ENCODE peak calls at places on chromosomes 7 and 10, in five cellular contexts. One of them, this sample, is unnamed.

GRCh38 chr7:43700059-43700501 is 29.2 kb downstream of the COA1 start:
- DNase-seq in H1: no peak
- DNase-seq in neuronal stem cell: peak; percentile 9
- DNase-seq in mesenchymal stem cell: peak; percentile 72
- DNase-seq in H9: no peak
- DNase-seq in this sample: peak; percentile 84

GRCh38 chr10:112715581-112715980 is 234.5 kb upstream of the TCF7L2 start:
- DNase-seq in H1: no peak
- DNase-seq in neuronal stem cell: no peak
- DNase-seq in mesenchymal stem cell: no peak
- DNase-seq in H9: no peak
- DNase-seq in this sample: no peak

GRCh38 chr10:129775681-129776080 is 188.4 kb downstream of the EBF3 start:
- DNase-seq in H1: no peak
- DNase-seq in neuronal stem cell: no peak
- DNase-seq in mesenchymal stem cell: no peak
- DNase-seq in H9: peak; percentile 17
- DNase-seq in this sample: no peak

GRCh38 chr10:71964669-71965515 is 697 bp downstream of the CHST3 start:
- DNase-seq in H1: peak; percentile 67
- DNase-seq in neuronal stem cell: no peak
- DNase-seq in mesenchymal stem cell: peak; percentile 86
- DNase-seq in H9: peak; percentile 54
- DNase-seq in this sample: no peak

GRCh38 chr10:61835069-61835908 is 66.2 kb upstream of the ARID5B start:
- DNase-seq in H1: no peak
- DNase-seq in neuronal stem cell: no peak
- DNase-seq in mesenchymal stem cell: peak; percentile 70
- DNase-seq in H9: peak; percentile 46
- DNase-seq in this sample: peak; percentile 88

GRCh38 chr7:148535227-148535626 is 55.3 kb upstream of the C7orf33 start:
- DNase-seq in H1: no peak
- DNase-seq in neuronal stem cell: no peak
- DNase-seq in mesenchymal stem cell: peak; percentile 30
- DNase-seq in H9: no peak
- DNase-seq in this sample: peak; percentile 32

GRCh38 chr7:119643558-119643957 is 629.4 kb upstream of the KCND2 start:
- DNase-seq in H1: no peak
- DNase-seq in neuronal stem cell: no peak
- DNase-seq in mesenchymal stem cell: no peak
- DNase-seq in H9: no peak
- DNase-seq in this sample: no peak

GRCh38 chr10:132512693-132513345 is 24.8 kb upstream of the INPP5A start:
- DNase-seq in H1: no peak
- DNase-seq in neuronal stem cell: no peak
- DNase-seq in mesenchymal stem cell: no peak
- DNase-seq in H9: peak; percentile 9
- DNase-seq in this sample: no peak

GRCh38 chr10:3887885-3888476 is 103.0 kb upstream of the KLF6 start:
- DNase-seq in H1: no peak
- DNase-seq in neuronal stem cell: peak; percentile 41
- DNase-seq in mesenchymal stem cell: peak; percentile 99
- DNase-seq in H9: peak; percentile 64
- DNase-seq in this sample: peak; percentile 98

GRCh38 chr7:138979226-138979979 is 1.8 kb downstream of the KIAA1549 start:
- DNase-seq in H1: no peak
- DNase-seq in neuronal stem cell: no peak
- DNase-seq in mesenchymal stem cell: peak; percentile 45
- DNase-seq in H9: no peak
- DNase-seq in this sample: peak; percentile 27

GRCh38 chr10:35563266-35563891 is 41.8 kb upstream of the GJD4 start:
- DNase-seq in H1: peak; percentile 65
- DNase-seq in neuronal stem cell: peak; percentile 64
- DNase-seq in mesenchymal stem cell: peak; percentile 73
- DNase-seq in H9: peak; percentile 71
- DNase-seq in this sample: peak; percentile 91

GRCh38 chr10:43218951-43219837 is 47.7 kb downstream of the RASGEF1A start:
- DNase-seq in H1: no peak
- DNase-seq in neuronal stem cell: no peak
- DNase-seq in mesenchymal stem cell: no peak
- DNase-seq in H9: no peak
- DNase-seq in this sample: no peak

GRCh38 chr7:26686448-26686981 is 177.9 kb downstream of the SKAP2 start:
- DNase-seq in H1: no peak
- DNase-seq in neuronal stem cell: peak; percentile 31
- DNase-seq in mesenchymal stem cell: peak; percentile 72
- DNase-seq in H9: peak; percentile 66
- DNase-seq in this sample: no peak

GRCh38 chr7:130926021-130926691 is 192.1 kb upstream of the KLF14 start:
- DNase-seq in H1: no peak
- DNase-seq in neuronal stem cell: no peak
- DNase-seq in mesenchymal stem cell: no peak
- DNase-seq in H9: no peak
- DNase-seq in this sample: no peak

GRCh38 chr7:73308074-73308664 is 457 bp downstream of the NSUN5 start:
- DNase-seq in H1: no peak
- DNase-seq in neuronal stem cell: no peak
- DNase-seq in mesenchymal stem cell: no peak
- DNase-seq in H9: no peak
- DNase-seq in this sample: peak; percentile 8

GRCh38 chr7:135509839-135510602 is at the start of gene CNOT4:
- DNase-seq in H1: peak; percentile 89
- DNase-seq in neuronal stem cell: peak; percentile 94
- DNase-seq in mesenchymal stem cell: peak; percentile 96
- DNase-seq in H9: peak; percentile 98
- DNase-seq in this sample: peak; percentile 96

GRCh38 chr7:77202544-77202976 is 2.9 kb upstream of the FGL2 start:
- DNase-seq in H1: no peak
- DNase-seq in neuronal stem cell: no peak
- DNase-seq in mesenchymal stem cell: no peak
- DNase-seq in H9: no peak
- DNase-seq in this sample: no peak

GRCh38 chr7:17939111-17939669 is 1.1 kb downstream of the SNX13 start:
- DNase-seq in H1: no peak
- DNase-seq in neuronal stem cell: peak; percentile 6
- DNase-seq in mesenchymal stem cell: peak; percentile 52
- DNase-seq in H9: no peak
- DNase-seq in this sample: peak; percentile 24
- H2AK5ac ChIP-seq in H1: no peak overlapping the region
- H2AK5ac ChIP-seq in neuronal stem cell: no peak overlapping the region
- H2AK5ac ChIP-seq in mesenchymal stem cell: no peak overlapping the region
- H2AK5ac ChIP-seq in H9: no peak overlapping the region
- H2AK5ac ChIP-seq in this sample: no peak overlapping the region

GRCh38 chr7:29598607-29599006 is 35.0 kb downstream of the PRR15 start:
- DNase-seq in H1: no peak
- DNase-seq in neuronal stem cell: no peak
- DNase-seq in mesenchymal stem cell: no peak
- DNase-seq in H9: no peak
- DNase-seq in this sample: no peak
- H2BK12ac ChIP-seq in H1: no peak overlapping the region
- H2BK12ac ChIP-seq in neuronal stem cell: no peak overlapping the region
- H2BK12ac ChIP-seq in mesenchymal stem cell: no peak overlapping the region
- H2BK12ac ChIP-seq in H9: no peak overlapping the region
- H2BK12ac ChIP-seq in this sample: no peak overlapping the region

DNA sequence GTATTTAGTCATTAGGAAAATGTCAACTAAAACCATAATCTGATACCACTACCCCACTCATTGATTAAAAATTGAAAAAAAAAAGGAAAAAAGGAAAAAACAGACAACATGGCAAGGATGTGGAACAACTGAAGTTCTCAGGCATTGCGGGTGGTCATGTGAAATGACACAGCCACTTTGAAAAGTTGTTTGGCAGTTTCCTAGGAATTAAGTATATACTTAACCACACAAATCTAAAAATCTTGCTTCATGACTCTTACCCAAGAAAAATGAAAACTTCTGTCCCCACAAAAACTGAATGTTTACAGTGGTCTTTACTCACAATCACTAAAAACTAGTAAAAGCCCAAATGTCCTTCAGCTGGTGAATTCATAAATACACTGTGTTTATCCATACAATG is 254.5 kb downstream of the AHR start:
- DNase-seq in H1: no peak
- DNase-seq in neuronal stem cell: no peak
- DNase-seq in mesenchymal stem cell: peak; percentile 50
- DNase-seq in H9: no peak
- DNase-seq in this sample: peak; percentile 37
- H2AK5ac ChIP-seq in H1: no peak overlapping the region
- H2AK5ac ChIP-seq in neuronal stem cell: no peak overlapping the region
- H2AK5ac ChIP-seq in mesenchymal stem cell: no peak overlapping the region
- H2AK5ac ChIP-seq in H9: no peak overlapping the region
- H2AK5ac ChIP-seq in this sample: no peak overlapping the region

GRCh38 chr10:92125169-92125543 is 165.7 kb downstream of the CPEB3 start:
- DNase-seq in H1: no peak
- DNase-seq in neuronal stem cell: no peak
- DNase-seq in mesenchymal stem cell: no peak
- DNase-seq in H9: no peak
- DNase-seq in this sample: no peak
- H2BK12ac ChIP-seq in H1: no peak overlapping the region
- H2BK12ac ChIP-seq in neuronal stem cell: no peak overlapping the region
- H2BK12ac ChIP-seq in mesenchymal stem cell: no peak overlapping the region
- H2BK12ac ChIP-seq in H9: no peak overlapping the region
- H2BK12ac ChIP-seq in this sample: no peak overlapping the region

DNA sequence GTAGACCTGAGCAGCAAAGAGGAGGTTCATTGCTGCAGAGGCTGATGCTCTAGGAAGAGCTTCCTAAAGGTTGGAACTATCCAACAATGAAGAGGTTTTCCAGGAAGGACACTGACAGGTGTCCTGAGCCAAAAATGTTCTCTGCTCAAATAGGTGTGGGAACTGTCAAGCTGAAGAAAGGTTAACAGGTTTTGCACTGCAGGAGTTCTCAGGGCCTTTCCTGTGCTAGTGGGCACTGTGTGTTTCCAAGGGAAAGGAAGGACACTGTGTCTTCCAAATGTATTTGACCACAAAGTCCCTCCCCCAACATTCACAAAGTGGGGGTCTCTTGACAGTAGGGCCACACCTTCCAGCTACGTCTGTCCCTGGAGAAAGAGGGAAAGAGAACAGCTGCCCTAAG is 4.0 kb downstream of the ZCCHC24 start:
- DNase-seq in H1: no peak
- DNase-seq in neuronal stem cell: no peak
- DNase-seq in mesenchymal stem cell: no peak
- DNase-seq in H9: no peak
- DNase-seq in this sample: no peak
- H2AK5ac ChIP-seq in H1: no peak overlapping the region
- H2AK5ac ChIP-seq in neuronal stem cell: no peak overlapping the region
- H2AK5ac ChIP-seq in mesenchymal stem cell: no peak overlapping the region
- H2AK5ac ChIP-seq in H9: no peak overlapping the region
- H2AK5ac ChIP-seq in this sample: no peak overlapping the region

DNA sequence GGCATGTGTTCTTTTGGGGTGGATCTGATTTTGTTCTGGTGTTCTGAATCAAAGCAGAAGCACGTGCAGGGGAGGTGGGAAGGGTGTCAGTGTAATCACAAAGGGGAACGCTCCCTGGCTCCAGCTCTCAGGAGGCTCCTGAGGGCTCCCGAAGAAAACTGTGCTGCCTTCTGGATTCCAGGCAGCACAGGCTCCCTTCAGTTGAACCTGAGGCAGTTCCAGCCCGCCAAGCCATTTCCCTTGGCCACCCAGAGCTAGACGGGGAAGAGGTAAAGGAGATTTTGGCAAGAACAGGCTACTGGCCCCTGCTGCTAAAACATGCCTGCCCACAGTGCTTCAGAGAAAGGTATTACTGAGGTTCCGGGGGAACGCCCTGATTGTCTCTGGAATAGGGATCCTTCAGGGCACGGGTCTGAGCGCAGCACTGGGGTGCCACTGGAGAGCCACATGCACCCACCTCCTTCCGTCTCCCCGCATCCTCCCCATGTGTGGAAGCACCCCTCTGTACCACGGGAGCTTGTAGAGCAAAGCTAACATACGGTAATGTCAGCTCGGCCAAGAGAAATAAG is 247.3 kb downstream of the BAMBI start:
- DNase-seq in H1: no peak
- DNase-seq in neuronal stem cell: no peak
- DNase-seq in mesenchymal stem cell: no peak
- DNase-seq in H9: no peak
- DNase-seq in this sample: no peak
- H2BK12ac ChIP-seq in H1: peak overlapping the region; percentile 51
- H2BK12ac ChIP-seq in neuronal stem cell: no peak overlapping the region
- H2BK12ac ChIP-seq in mesenchymal stem cell: no peak overlapping the region
- H2BK12ac ChIP-seq in H9: no peak overlapping the region
- H2BK12ac ChIP-seq in this sample: peak overlapping the region; percentile 3

This sample was measured in trophoblast cell.